ENCODE peak calls at places on chromosomes 2 and 18, in five cellular contexts. One of them, this sample, is unnamed.

GRCh38 chr18:33470229-33470628 is 29.7 kb upstream of the CCDC178 start:
- DNase-seq in activated T-cell treated with anti-CD3 and anti-CD28 coated beads, Interleukin-2, amount 50 U/mL, for 1 hour: no peak
- DNase-seq in RPMI8226: no peak
- DNase-seq in fibroblast of mammary gland: peak; percentile 27
- DNase-seq in bronchial epithelial cell: peak; percentile 28
- DNase-seq in this sample: no peak

GRCh38 chr18:10010611-10011015 is 96.8 kb downstream of the VAPA start:
- DNase-seq in activated T-cell treated with anti-CD3 and anti-CD28 coated beads, Interleukin-2, amount 50 U/mL, for 1 hour: no peak
- DNase-seq in RPMI8226: peak; percentile 37
- DNase-seq in fibroblast of mammary gland: peak; percentile 89
- DNase-seq in bronchial epithelial cell: peak; percentile 64
- DNase-seq in this sample: no peak

GRCh38 chr18:79922971-79923411 is 28.5 kb downstream of the SLC66A2 start:
- DNase-seq in activated T-cell treated with anti-CD3 and anti-CD28 coated beads, Interleukin-2, amount 50 U/mL, for 1 hour: no peak
- DNase-seq in RPMI8226: no peak
- DNase-seq in fibroblast of mammary gland: no peak
- DNase-seq in bronchial epithelial cell: no peak
- DNase-seq in this sample: no peak

GRCh38 chr18:11096839-11097750 is 52.3 kb downstream of the PIEZO2 start:
- DNase-seq in activated T-cell treated with anti-CD3 and anti-CD28 coated beads, Interleukin-2, amount 50 U/mL, for 1 hour: no peak
- DNase-seq in RPMI8226: no peak
- DNase-seq in fibroblast of mammary gland: peak; percentile 2
- DNase-seq in bronchial epithelial cell: no peak
- DNase-seq in this sample: no peak

GRCh38 chr2:7825591-7826312 is 856.1 kb upstream of the ID2 start:
- DNase-seq in activated T-cell treated with anti-CD3 and anti-CD28 coated beads, Interleukin-2, amount 50 U/mL, for 1 hour: no peak
- DNase-seq in RPMI8226: peak; percentile 58
- DNase-seq in fibroblast of mammary gland: peak; percentile 53
- DNase-seq in bronchial epithelial cell: peak; percentile 97
- DNase-seq in this sample: no peak

GRCh38 chr2:9778012-9778411 is 65.3 kb upstream of the TAF1B start:
- DNase-seq in activated T-cell treated with anti-CD3 and anti-CD28 coated beads, Interleukin-2, amount 50 U/mL, for 1 hour: no peak
- DNase-seq in RPMI8226: peak; percentile 54
- DNase-seq in fibroblast of mammary gland: no peak
- DNase-seq in bronchial epithelial cell: no peak
- DNase-seq in this sample: no peak

GRCh38 chr2:66171530-66171929 is 263.4 kb upstream of the MEIS1 start:
- DNase-seq in activated T-cell treated with anti-CD3 and anti-CD28 coated beads, Interleukin-2, amount 50 U/mL, for 1 hour: no peak
- DNase-seq in RPMI8226: no peak
- DNase-seq in fibroblast of mammary gland: no peak
- DNase-seq in bronchial epithelial cell: no peak
- DNase-seq in this sample: peak; percentile 15

GRCh38 chr2:208042041-208042440 is 16.7 kb upstream of the PLEKHM3 start:
- DNase-seq in activated T-cell treated with anti-CD3 and anti-CD28 coated beads, Interleukin-2, amount 50 U/mL, for 1 hour: no peak
- DNase-seq in RPMI8226: no peak
- DNase-seq in fibroblast of mammary gland: peak; percentile 51
- DNase-seq in bronchial epithelial cell: peak; percentile 34
- DNase-seq in this sample: no peak

GRCh38 chr18:12428923-12429322 is 21.2 kb downstream of the PRELID3A start:
- DNase-seq in activated T-cell treated with anti-CD3 and anti-CD28 coated beads, Interleukin-2, amount 50 U/mL, for 1 hour: no peak
- DNase-seq in RPMI8226: no peak
- DNase-seq in fibroblast of mammary gland: no peak
- DNase-seq in bronchial epithelial cell: no peak
- DNase-seq in this sample: no peak